ENCODE peak calls at places on chromosomes 7 and 10, in four cellular contexts. One of them, this sample, is unnamed.

GRCh38 chr10:110883924-110884323 is 12.2 kb downstream of the PDCD4 start:
- DNase-seq in WTC11: no peak
- DNase-seq in HT1080: peak; percentile 61
- DNase-seq in GM12891: no peak
- DNase-seq in this sample: no peak

GRCh38 chr10:110327262-110327914 is 22.7 kb upstream of the SMNDC1 start:
- DNase-seq in WTC11: no peak
- DNase-seq in HT1080: peak; percentile 48
- DNase-seq in GM12891: no peak
- DNase-seq in this sample: no peak

GRCh38 chr7:101728128-101728527 is 89.3 kb upstream of the CUX1 start:
- DNase-seq in WTC11: no peak
- DNase-seq in HT1080: no peak
- DNase-seq in GM12891: no peak
- DNase-seq in this sample: no peak

GRCh38 chr10:15775513-15775912 is 55.8 kb upstream of the ITGA8 start:
- DNase-seq in WTC11: no peak
- DNase-seq in HT1080: peak; percentile 61
- DNase-seq in GM12891: no peak
- DNase-seq in this sample: no peak

GRCh38 chr10:32205666-32206065 is 141.3 kb downstream of the EPC1 start:
- DNase-seq in WTC11: no peak
- DNase-seq in HT1080: no peak
- DNase-seq in GM12891: no peak
- DNase-seq in this sample: no peak

GRCh38 chr10:88118769-88119559 is 255.5 kb downstream of the PTEN start:
- DNase-seq in WTC11: no peak
- DNase-seq in HT1080: no peak
- DNase-seq in GM12891: no peak
- DNase-seq in this sample: no peak

GRCh38 chr7:150335101-150335773 is 6.2 kb downstream of the RARRES2 start:
- DNase-seq in WTC11: peak; percentile 64
- DNase-seq in HT1080: no peak
- DNase-seq in GM12891: no peak
- DNase-seq in this sample: no peak

GRCh38 chr7:11810043-11810625 is 21.9 kb downstream of the THSD7A start:
- DNase-seq in WTC11: no peak
- DNase-seq in HT1080: no peak
- DNase-seq in GM12891: no peak
- DNase-seq in this sample: no peak